ENCODE peak calls at places on chromosomes 16 and 17, in five cellular contexts. G is left lung, V is stomach, X is endodermal cell, R is ovary. A is an unnamed sample. For H3K4me1, the result is how much of the 10 kb centered on the place peaks cover.

GRCh38 chr16:89931305-89931896 is 8.3 kb downstream of the TUBB3 start:
- DNase-seq in G (no peak), V (no peak), X (peak), R (no peak), A (no peak)

GRCh38 chr17:44198721-44199552 is 747 bp downstream of the ATXN7L3 start:
- DNase-seq in G (peak), V (peak), X (peak), R (peak), A (no peak)

GRCh38 chr17:50865868-50866260 is 290 bp downstream of the TOB1 start:
- DNase-seq in G (no peak), V (no peak), X (no peak), R (no peak), A (no peak)

GRCh38 chr16:59327894-59328293 is 593.8 kb upstream of the GOT2 start:
- DNase-seq in G (no peak), V (no peak), X (no peak), R (no peak), A (no peak)

GRCh38 chr16:85915125-85915845 is 16.3 kb downstream of the IRF8 start:
- DNase-seq in G (no peak), V (no peak), X (no peak), R (no peak), A (no peak)

GRCh38 chr16:57276596-57276995 is 7.9 kb downstream of the PLLP start:
- DNase-seq in G (no peak), V (no peak), X (no peak), R (no peak), A (peak)

GRCh38 chr16:49492896-49493620 is 119.5 kb downstream of the C16orf78 start:
- DNase-seq in G (no peak), V (no peak), X (no peak), R (peak), A (no peak)

GRCh38 chr17:66348605-66349165 is 46.3 kb downstream of the PRKCA start:
- DNase-seq in G (no peak), V (peak), X (no peak), R (peak), A (peak)

GRCh38 chr17:43216762-43217613 is 5.3 kb downstream of the TMEM106A start:
- DNase-seq in G (no peak), V (no peak), X (no peak), R (no peak), A (no peak)

GRCh38 chr16:22635801-22636200 is 125.1 kb downstream of the NPIPB5 start:
- DNase-seq in G (no peak), V (no peak), X (peak), R (no peak), A (no peak)

GRCh38 chr16:89880477-89881367 is 7.3 kb downstream of the TCF25 start:
- DNase-seq in G (no peak), V (no peak), X (no peak), R (no peak), A (peak)

GRCh38 chr17:76383645-76384221 is 676 bp upstream of the SPHK1 start:
- DNase-seq in G (peak), V (peak), X (peak), R (no peak), A (no peak)
- H3K27ac ChIP-seq in G (peak), V (peak), X (no peak), R (peak), A (peak)

GRCh38 chr17:57909548-57909947 is 45.7 kb downstream of the CUEDC1 start:
- DNase-seq in G (no peak), V (no peak), X (peak), R (no peak), A (no peak)

GRCh38 chr17:57905875-57906455 is 49.2 kb downstream of the CUEDC1 start:
- DNase-seq in G (no peak), V (no peak), X (no peak), R (no peak), A (no peak)

GRCh38 chr17:57908278-57908677 is 46.9 kb downstream of the CUEDC1 start:
- DNase-seq in G (no peak), V (no peak), X (no peak), R (no peak), A (no peak)

GRCh38 chr17:57903961-57904360 is 51.3 kb downstream of the CUEDC1 start:
- DNase-seq in G (no peak), V (no peak), X (no peak), R (no peak), A (no peak)

GRCh38 chr17:57906910-57907309 is 48.3 kb downstream of the CUEDC1 start:
- DNase-seq in G (no peak), V (no peak), X (peak), R (no peak), A (no peak)
- TF ChIP-seq CTCF in G (no peak), V (no peak), X (peak), R (no peak), A (peak)

DNA sequence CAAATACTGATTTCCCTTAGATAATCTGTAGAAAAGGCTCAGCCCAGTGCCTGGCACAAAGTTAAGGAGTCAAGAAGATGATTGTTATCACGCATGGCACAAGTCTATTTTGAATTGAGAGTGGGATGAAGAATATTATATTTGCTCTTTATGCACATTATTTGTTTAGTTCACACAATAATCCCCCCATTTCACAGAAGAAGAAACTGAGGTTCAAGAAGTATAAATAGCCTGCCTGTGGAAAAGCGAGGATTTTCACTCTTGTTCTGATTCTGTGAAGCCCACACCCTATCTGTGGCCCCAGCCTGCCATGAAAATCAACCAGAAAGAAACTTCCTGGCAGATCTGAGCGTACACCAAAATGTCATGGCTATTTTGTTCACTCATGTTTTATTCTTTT is 73.0 kb downstream of the YPEL2 start:
- DNase-seq in G (no peak), V (no peak), X (no peak), R (no peak), A (no peak)
- H3K4me1 ChIP-seq in G (under half), V (under half), X (under half), R (under half), A (under half)

GRCh38 chr17:17075037-17075755 is 32.9 kb downstream of the MPRIP start:
- DNase-seq in G (no peak), V (no peak), X (no peak), R (peak), A (peak)
- H3K27ac ChIP-seq in G (peak), V (no peak), X (no peak), R (no peak), A (peak)

GRCh38 chr17:10349403-10349802 is 23.4 kb downstream of the MYH13 start:
- DNase-seq in G (no peak), V (no peak), X (peak), R (no peak), A (no peak)
- TF ChIP-seq CTCF in G (no peak), V (no peak), X (peak), R (no peak), A (no peak)

GRCh38 chr17:28718317-28718672 is 627 bp upstream of the RAB34 start:
- DNase-seq in G (no peak), V (no peak), X (no peak), R (no peak), A (no peak)
- H3K4me1 ChIP-seq in G (under half), V (half or more), X (under half), R (under half), A (under half)

GRCh38 chr16:67773569-67774456 is 32.5 kb downstream of the RANBP10 start:
- DNase-seq in G (peak), V (no peak), X (no peak), R (peak), A (no peak)
- H3K27ac ChIP-seq in G (no peak), V (no peak), X (no peak), R (no peak), A (no peak)

GRCh38 chr16:81573533-81573932 is 128.9 kb downstream of the CMIP start:
- DNase-seq in G (no peak), V (no peak), X (no peak), R (no peak), A (no peak)

GRCh38 chr16:81569361-81570034 is 124.9 kb downstream of the CMIP start:
- DNase-seq in G (no peak), V (no peak), X (no peak), R (no peak), A (no peak)

GRCh38 chr16:81571175-81571574 is 126.6 kb downstream of the CMIP start:
- DNase-seq in G (no peak), V (no peak), X (no peak), R (no peak), A (no peak)

GRCh38 chr16:81570189-81570846 is 125.7 kb downstream of the CMIP start:
- DNase-seq in G (no peak), V (no peak), X (no peak), R (no peak), A (no peak)

GRCh38 chr16:81571592-81572230 is 127.1 kb downstream of the CMIP start:
- DNase-seq in G (no peak), V (no peak), X (no peak), R (no peak), A (no peak)
- TF ChIP-seq CTCF in G (no peak), V (no peak), X (no peak), R (no peak), A (no peak)

GRCh38 chr17:81287741-81288430 is 7.2 kb downstream of the SLC38A10 start:
- DNase-seq in G (peak), V (no peak), X (no peak), R (no peak), A (no peak)

GRCh38 chr17:81288715-81289114 is 6.4 kb downstream of the SLC38A10 start:
- DNase-seq in G (peak), V (no peak), X (no peak), R (no peak), A (no peak)

GRCh38 chr17:81290230-81290629 is 4.9 kb downstream of the SLC38A10 start:
- DNase-seq in G (no peak), V (no peak), X (no peak), R (no peak), A (no peak)

GRCh38 chr17:81291662-81292061 is 3.4 kb downstream of the SLC38A10 start:
- DNase-seq in G (peak), V (peak), X (peak), R (peak), A (peak)

GRCh38 chr17:81289627-81290026 is 5.5 kb downstream of the SLC38A10 start:
- DNase-seq in G (peak), V (no peak), X (no peak), R (no peak), A (no peak)
- H3K4me1 ChIP-seq in G (under half), V (half or more), X (under half), R (under half), A (under half)